ENCODE peak calls at places on chromosomes 2 and 18, in nine cellular contexts. One of them, this sample, is unnamed.

GRCh38 chr2:188664391-188664790 is 309.8 kb upstream of the COL3A1 start:
- DNase-seq in activated naive CD8-positive, alpha-beta T cell treated with anti-CD3 and anti-CD28 coated beads for 36 hours: no peak
- DNase-seq in activated CD4-positive, alpha-beta memory T cell treated with anti-CD3 and anti-CD28 coated beads for 36 hours: no peak
- DNase-seq in mucosa of gallbladder: no peak
- DNase-seq in T-cell: no peak
- DNase-seq in Kasumi-1: no peak
- DNase-seq in endodermal cell: no peak
- DNase-seq in heart left ventricle: no peak
- DNase-seq in NCI-H1930: no peak
- DNase-seq in this sample: no peak

GRCh38 chr18:45589559-45590041 is 25.7 kb upstream of the SLC14A2 start:
- DNase-seq in NCI-H1930: no peak
- DNase-seq in mucosa of gallbladder: no peak
- DNase-seq in heart left ventricle: peak; percentile 49
- DNase-seq in Kasumi-1: no peak
- DNase-seq in endodermal cell: peak; percentile 64
- DNase-seq in activated naive CD8-positive, alpha-beta T cell treated with anti-CD3 and anti-CD28 coated beads for 36 hours: no peak
- DNase-seq in T-cell: no peak
- DNase-seq in activated CD4-positive, alpha-beta memory T cell treated with anti-CD3 and anti-CD28 coated beads for 36 hours: no peak
- DNase-seq in this sample: peak; percentile 33

GRCh38 chr2:241050624-241051577 is 51.2 kb downstream of the MTERF4 start:
- DNase-seq in endodermal cell: no peak
- DNase-seq in activated naive CD8-positive, alpha-beta T cell treated with anti-CD3 and anti-CD28 coated beads for 36 hours: no peak
- DNase-seq in NCI-H1930: no peak
- DNase-seq in heart left ventricle: no peak
- DNase-seq in activated CD4-positive, alpha-beta memory T cell treated with anti-CD3 and anti-CD28 coated beads for 36 hours: no peak
- DNase-seq in mucosa of gallbladder: peak; percentile 8
- DNase-seq in Kasumi-1: no peak
- DNase-seq in T-cell: no peak
- DNase-seq in this sample: peak; percentile 24

GRCh38 chr18:25279961-25280360 is 72.0 kb downstream of the ZNF521 start:
- DNase-seq in heart left ventricle: no peak
- DNase-seq in endodermal cell: no peak
- DNase-seq in Kasumi-1: no peak
- DNase-seq in mucosa of gallbladder: no peak
- DNase-seq in activated naive CD8-positive, alpha-beta T cell treated with anti-CD3 and anti-CD28 coated beads for 36 hours: no peak
- DNase-seq in activated CD4-positive, alpha-beta memory T cell treated with anti-CD3 and anti-CD28 coated beads for 36 hours: no peak
- DNase-seq in NCI-H1930: no peak
- DNase-seq in T-cell: no peak
- DNase-seq in this sample: no peak

GRCh38 chr2:238771193-238771592 is 76.7 kb upstream of the TWIST2 start:
- DNase-seq in endodermal cell: peak; percentile 61
- DNase-seq in activated naive CD8-positive, alpha-beta T cell treated with anti-CD3 and anti-CD28 coated beads for 36 hours: no peak
- DNase-seq in NCI-H1930: no peak
- DNase-seq in Kasumi-1: no peak
- DNase-seq in activated CD4-positive, alpha-beta memory T cell treated with anti-CD3 and anti-CD28 coated beads for 36 hours: no peak
- DNase-seq in mucosa of gallbladder: no peak
- DNase-seq in T-cell: no peak
- DNase-seq in heart left ventricle: no peak
- DNase-seq in this sample: no peak

GRCh38 chr18:62500174-62500573 is 22.7 kb upstream of the ZCCHC2 start:
- DNase-seq in activated CD4-positive, alpha-beta memory T cell treated with anti-CD3 and anti-CD28 coated beads for 36 hours: no peak
- DNase-seq in Kasumi-1: no peak
- DNase-seq in heart left ventricle: no peak
- DNase-seq in mucosa of gallbladder: no peak
- DNase-seq in NCI-H1930: no peak
- DNase-seq in activated naive CD8-positive, alpha-beta T cell treated with anti-CD3 and anti-CD28 coated beads for 36 hours: no peak
- DNase-seq in T-cell: no peak
- DNase-seq in endodermal cell: no peak
- DNase-seq in this sample: no peak

GRCh38 chr2:143525006-143525405 is 395.8 kb downstream of the ARHGAP15 start:
- DNase-seq in heart left ventricle: no peak
- DNase-seq in mucosa of gallbladder: no peak
- DNase-seq in endodermal cell: no peak
- DNase-seq in Kasumi-1: no peak
- DNase-seq in NCI-H1930: no peak
- DNase-seq in T-cell: no peak
- DNase-seq in activated CD4-positive, alpha-beta memory T cell treated with anti-CD3 and anti-CD28 coated beads for 36 hours: no peak
- DNase-seq in activated naive CD8-positive, alpha-beta T cell treated with anti-CD3 and anti-CD28 coated beads for 36 hours: no peak
- DNase-seq in this sample: no peak

GRCh38 chr2:121232626-121233265 is 52.3 kb downstream of the TFCP2L1 start:
- DNase-seq in mucosa of gallbladder: no peak
- DNase-seq in activated CD4-positive, alpha-beta memory T cell treated with anti-CD3 and anti-CD28 coated beads for 36 hours: no peak
- DNase-seq in activated naive CD8-positive, alpha-beta T cell treated with anti-CD3 and anti-CD28 coated beads for 36 hours: no peak
- DNase-seq in NCI-H1930: no peak
- DNase-seq in endodermal cell: no peak
- DNase-seq in heart left ventricle: no peak
- DNase-seq in Kasumi-1: no peak
- DNase-seq in T-cell: no peak
- DNase-seq in this sample: no peak

GRCh38 chr2:197239434-197239833 is 71.1 kb downstream of the ANKRD44 start:
- DNase-seq in heart left ventricle: no peak
- DNase-seq in T-cell: no peak
- DNase-seq in mucosa of gallbladder: no peak
- DNase-seq in Kasumi-1: peak; percentile 25
- DNase-seq in activated CD4-positive, alpha-beta memory T cell treated with anti-CD3 and anti-CD28 coated beads for 36 hours: no peak
- DNase-seq in activated naive CD8-positive, alpha-beta T cell treated with anti-CD3 and anti-CD28 coated beads for 36 hours: no peak
- DNase-seq in NCI-H1930: no peak
- DNase-seq in endodermal cell: no peak
- DNase-seq in this sample: no peak

GRCh38 chr2:207601774-207602173 is 23.4 kb downstream of the METTL21A start:
- DNase-seq in T-cell: no peak
- DNase-seq in endodermal cell: no peak
- DNase-seq in NCI-H1930: no peak
- DNase-seq in Kasumi-1: no peak
- DNase-seq in mucosa of gallbladder: no peak
- DNase-seq in activated naive CD8-positive, alpha-beta T cell treated with anti-CD3 and anti-CD28 coated beads for 36 hours: no peak
- DNase-seq in heart left ventricle: no peak
- DNase-seq in activated CD4-positive, alpha-beta memory T cell treated with anti-CD3 and anti-CD28 coated beads for 36 hours: no peak
- DNase-seq in this sample: no peak

GRCh38 chr18:41864216-41864615 is 90.8 kb upstream of the PIK3C3 start:
- DNase-seq in heart left ventricle: no peak
- DNase-seq in Kasumi-1: no peak
- DNase-seq in T-cell: no peak
- DNase-seq in activated naive CD8-positive, alpha-beta T cell treated with anti-CD3 and anti-CD28 coated beads for 36 hours: no peak
- DNase-seq in mucosa of gallbladder: no peak
- DNase-seq in NCI-H1930: no peak
- DNase-seq in endodermal cell: no peak
- DNase-seq in activated CD4-positive, alpha-beta memory T cell treated with anti-CD3 and anti-CD28 coated beads for 36 hours: no peak
- DNase-seq in this sample: no peak

GRCh38 chr2:19855528-19856431 is 46.0 kb downstream of the TTC32 start:
- DNase-seq in mucosa of gallbladder: no peak
- DNase-seq in Kasumi-1: no peak
- DNase-seq in activated naive CD8-positive, alpha-beta T cell treated with anti-CD3 and anti-CD28 coated beads for 36 hours: no peak
- DNase-seq in heart left ventricle: no peak
- DNase-seq in NCI-H1930: no peak
- DNase-seq in T-cell: no peak
- DNase-seq in activated CD4-positive, alpha-beta memory T cell treated with anti-CD3 and anti-CD28 coated beads for 36 hours: no peak
- DNase-seq in endodermal cell: no peak
- DNase-seq in this sample: no peak

GRCh38 chr2:239146011-239146641 is 254.7 kb downstream of the HDAC4 start:
- DNase-seq in mucosa of gallbladder: no peak
- DNase-seq in Kasumi-1: no peak
- DNase-seq in activated CD4-positive, alpha-beta memory T cell treated with anti-CD3 and anti-CD28 coated beads for 36 hours: peak; percentile 22
- DNase-seq in NCI-H1930: no peak
- DNase-seq in heart left ventricle: peak; percentile 18
- DNase-seq in activated naive CD8-positive, alpha-beta T cell treated with anti-CD3 and anti-CD28 coated beads for 36 hours: no peak
- DNase-seq in endodermal cell: no peak
- DNase-seq in T-cell: no peak
- DNase-seq in this sample: no peak

GRCh38 chr18:49645196-49645595 is 83.3 kb downstream of the LIPG start:
- DNase-seq in activated CD4-positive, alpha-beta memory T cell treated with anti-CD3 and anti-CD28 coated beads for 36 hours: no peak
- DNase-seq in T-cell: no peak
- DNase-seq in activated naive CD8-positive, alpha-beta T cell treated with anti-CD3 and anti-CD28 coated beads for 36 hours: no peak
- DNase-seq in NCI-H1930: no peak
- DNase-seq in Kasumi-1: no peak
- DNase-seq in heart left ventricle: no peak
- DNase-seq in endodermal cell: peak; percentile 36
- DNase-seq in mucosa of gallbladder: no peak
- DNase-seq in this sample: no peak

GRCh38 chr18:52409732-52410131 is 69.7 kb downstream of the DCC start:
- DNase-seq in Kasumi-1: no peak
- DNase-seq in heart left ventricle: no peak
- DNase-seq in endodermal cell: peak; percentile 61
- DNase-seq in activated naive CD8-positive, alpha-beta T cell treated with anti-CD3 and anti-CD28 coated beads for 36 hours: no peak
- DNase-seq in NCI-H1930: no peak
- DNase-seq in activated CD4-positive, alpha-beta memory T cell treated with anti-CD3 and anti-CD28 coated beads for 36 hours: no peak
- DNase-seq in mucosa of gallbladder: no peak
- DNase-seq in T-cell: no peak
- DNase-seq in this sample: no peak

GRCh38 chr2:226791056-226791486 is 8.5 kb downstream of the IRS1 start:
- DNase-seq in activated CD4-positive, alpha-beta memory T cell treated with anti-CD3 and anti-CD28 coated beads for 36 hours: peak; percentile 73
- DNase-seq in heart left ventricle: peak; percentile 52
- DNase-seq in activated naive CD8-positive, alpha-beta T cell treated with anti-CD3 and anti-CD28 coated beads for 36 hours: peak; percentile 59
- DNase-seq in T-cell: no peak
- DNase-seq in mucosa of gallbladder: peak; percentile 64
- DNase-seq in endodermal cell: peak; percentile 83
- DNase-seq in NCI-H1930: peak; percentile 21
- DNase-seq in Kasumi-1: peak; percentile 6
- DNase-seq in this sample: peak; percentile 51

This sample was measured in lung.